ENCODE peak calls at places on chromosomes 16 and 17, in six cellular contexts. One of them, this sample, is unnamed.

GRCh38 chr17:57648720-57649119 is 96.4 kb downstream of the CCDC182 start:
- DNase-seq in upper lobe of left lung: no peak
- DNase-seq in SK-N-SH: no peak
- DNase-seq in transverse colon: no peak
- DNase-seq in stomach: no peak
- DNase-seq in breast epithelium: no peak
- DNase-seq in this sample: no peak

GRCh38 chr17:7832431-7832830 is 1.6 kb upstream of the KDM6B start:
- DNase-seq in upper lobe of left lung: peak
- DNase-seq in transverse colon: no peak
- DNase-seq in SK-N-SH: no peak
- DNase-seq in stomach: no peak
- DNase-seq in breast epithelium: no peak
- DNase-seq in this sample: no peak

GRCh38 chr16:79723583-79724168 is 123.1 kb upstream of the MAF start:
- DNase-seq in SK-N-SH: no peak
- DNase-seq in breast epithelium: no peak
- DNase-seq in stomach: peak
- DNase-seq in upper lobe of left lung: no peak
- DNase-seq in transverse colon: peak
- DNase-seq in this sample: no peak

GRCh38 chr16:67284699-67285646 is 5.6 kb downstream of the PLEKHG4 start:
- DNase-seq in stomach: peak
- DNase-seq in breast epithelium: no peak
- DNase-seq in transverse colon: peak
- DNase-seq in upper lobe of left lung: peak
- DNase-seq in SK-N-SH: peak
- DNase-seq in this sample: no peak

GRCh38 chr17:80872999-80873951 is 118.4 kb upstream of the CHMP6 start:
- DNase-seq in breast epithelium: no peak
- DNase-seq in stomach: no peak
- DNase-seq in transverse colon: peak
- DNase-seq in upper lobe of left lung: no peak
- DNase-seq in SK-N-SH: no peak
- DNase-seq in this sample: no peak

GRCh38 chr16:63612462-63613227 is 1509.2 kb downstream of the CDH11 start:
- DNase-seq in breast epithelium: no peak
- DNase-seq in transverse colon: no peak
- DNase-seq in upper lobe of left lung: no peak
- DNase-seq in stomach: no peak
- DNase-seq in SK-N-SH: no peak
- DNase-seq in this sample: no peak

GRCh38 chr17:67043283-67043682 is 1.1 kb upstream of the CACNG1 start:
- DNase-seq in transverse colon: no peak
- DNase-seq in stomach: no peak
- DNase-seq in upper lobe of left lung: peak
- DNase-seq in breast epithelium: no peak
- DNase-seq in SK-N-SH: no peak
- DNase-seq in this sample: no peak

GRCh38 chr16:20969386-20969785 is 68.8 kb downstream of the LYRM1 start:
- DNase-seq in upper lobe of left lung: no peak
- DNase-seq in transverse colon: no peak
- DNase-seq in SK-N-SH: no peak
- DNase-seq in breast epithelium: no peak
- DNase-seq in stomach: no peak
- DNase-seq in this sample: no peak

GRCh38 chr16:3457434-3458252 is 14.2 kb downstream of the NAA60 start:
- DNase-seq in breast epithelium: peak
- DNase-seq in SK-N-SH: peak
- DNase-seq in transverse colon: peak
- DNase-seq in upper lobe of left lung: peak
- DNase-seq in stomach: peak
- DNase-seq in this sample: no peak

GRCh38 chr17:67032985-67033384 is 11.4 kb upstream of the CACNG1 start:
- DNase-seq in SK-N-SH: no peak
- DNase-seq in transverse colon: no peak
- DNase-seq in upper lobe of left lung: peak
- DNase-seq in breast epithelium: no peak
- DNase-seq in stomach: no peak
- DNase-seq in this sample: no peak

GRCh38 chr17:5115673-5116651 is at the start of gene USP6:
- DNase-seq in upper lobe of left lung: peak
- DNase-seq in breast epithelium: no peak
- DNase-seq in transverse colon: no peak
- DNase-seq in stomach: no peak
- DNase-seq in SK-N-SH: no peak
- DNase-seq in this sample: no peak

GRCh38 chr16:61900482-61900881 is 135.8 kb downstream of the CDH8 start:
- DNase-seq in breast epithelium: no peak
- DNase-seq in transverse colon: no peak
- DNase-seq in upper lobe of left lung: no peak
- DNase-seq in stomach: no peak
- DNase-seq in SK-N-SH: no peak
- DNase-seq in this sample: no peak

GRCh38 chr17:18176152-18176551 is 7.5 kb upstream of the ALKBH5 start:
- DNase-seq in SK-N-SH: no peak
- DNase-seq in breast epithelium: no peak
- DNase-seq in upper lobe of left lung: no peak
- DNase-seq in stomach: no peak
- DNase-seq in transverse colon: no peak
- DNase-seq in this sample: no peak

GRCh38 chr17:66727634-66728570 is 107.0 kb upstream of the CACNG5 start:
- DNase-seq in stomach: peak
- DNase-seq in breast epithelium: peak
- DNase-seq in SK-N-SH: peak
- DNase-seq in upper lobe of left lung: no peak
- DNase-seq in transverse colon: peak
- DNase-seq in this sample: no peak

GRCh38 chr16:65700599-65700998 is 578.7 kb upstream of the CDH11 start:
- DNase-seq in breast epithelium: no peak
- DNase-seq in upper lobe of left lung: no peak
- DNase-seq in transverse colon: no peak
- DNase-seq in stomach: no peak
- DNase-seq in SK-N-SH: no peak
- DNase-seq in this sample: no peak

GRCh38 chr17:13114601-13115024 is 96.8 kb upstream of the ELAC2 start:
- DNase-seq in upper lobe of left lung: peak
- DNase-seq in SK-N-SH: peak
- DNase-seq in stomach: peak
- DNase-seq in transverse colon: no peak
- DNase-seq in breast epithelium: no peak
- DNase-seq in this sample: no peak

GRCh38 chr17:73976676-73977521 is 226.6 kb upstream of the RPL38 start:
- DNase-seq in transverse colon: no peak
- DNase-seq in upper lobe of left lung: no peak
- DNase-seq in breast epithelium: no peak
- DNase-seq in SK-N-SH: peak
- DNase-seq in stomach: no peak
- DNase-seq in this sample: no peak

GRCh38 chr16:66741971-66742396 is 9.4 kb downstream of the DYNC1LI2 start:
- DNase-seq in SK-N-SH: no peak
- DNase-seq in upper lobe of left lung: no peak
- DNase-seq in stomach: no peak
- DNase-seq in breast epithelium: no peak
- DNase-seq in transverse colon: no peak
- DNase-seq in this sample: peak

GRCh38 chr16:87316450-87316922 is 706 bp downstream of the C16orf95 start:
- DNase-seq in upper lobe of left lung: no peak
- DNase-seq in transverse colon: no peak
- DNase-seq in stomach: no peak
- DNase-seq in SK-N-SH: no peak
- DNase-seq in breast epithelium: no peak
- DNase-seq in this sample: no peak

GRCh38 chr17:38879878-38880727 is 10.2 kb downstream of the LASP1 start:
- DNase-seq in transverse colon: peak
- DNase-seq in upper lobe of left lung: no peak
- DNase-seq in stomach: no peak
- DNase-seq in SK-N-SH: no peak
- DNase-seq in breast epithelium: no peak
- DNase-seq in this sample: no peak

GRCh38 chr17:38885728-38886642 is 16.1 kb downstream of the LASP1 start:
- DNase-seq in transverse colon: no peak
- DNase-seq in SK-N-SH: peak
- DNase-seq in breast epithelium: no peak
- DNase-seq in stomach: no peak
- DNase-seq in upper lobe of left lung: no peak
- DNase-seq in this sample: no peak

GRCh38 chr17:38883592-38884526 is 14.0 kb downstream of the LASP1 start:
- DNase-seq in breast epithelium: no peak
- DNase-seq in transverse colon: no peak
- DNase-seq in upper lobe of left lung: no peak
- DNase-seq in SK-N-SH: no peak
- DNase-seq in stomach: no peak
- DNase-seq in this sample: no peak

GRCh38 chr17:38885044-38885727 is 15.3 kb downstream of the LASP1 start:
- DNase-seq in upper lobe of left lung: no peak
- DNase-seq in transverse colon: peak
- DNase-seq in SK-N-SH: no peak
- DNase-seq in breast epithelium: no peak
- DNase-seq in stomach: no peak
- DNase-seq in this sample: no peak

GRCh38 chr17:38881600-38882191 is 11.8 kb downstream of the LASP1 start:
- DNase-seq in breast epithelium: no peak
- DNase-seq in stomach: peak
- DNase-seq in transverse colon: peak
- DNase-seq in upper lobe of left lung: no peak
- DNase-seq in SK-N-SH: peak
- DNase-seq in this sample: no peak
- TF ChIP-seq POLR2AphosphoS5 in breast epithelium: peak
- TF ChIP-seq POLR2AphosphoS5 in stomach: peak
- TF ChIP-seq POLR2AphosphoS5 in transverse colon: peak
- TF ChIP-seq POLR2AphosphoS5 in upper lobe of left lung: no peak
- TF ChIP-seq POLR2AphosphoS5 in SK-N-SH: no peak
- TF ChIP-seq POLR2AphosphoS5 in this sample: no peak

DNA sequence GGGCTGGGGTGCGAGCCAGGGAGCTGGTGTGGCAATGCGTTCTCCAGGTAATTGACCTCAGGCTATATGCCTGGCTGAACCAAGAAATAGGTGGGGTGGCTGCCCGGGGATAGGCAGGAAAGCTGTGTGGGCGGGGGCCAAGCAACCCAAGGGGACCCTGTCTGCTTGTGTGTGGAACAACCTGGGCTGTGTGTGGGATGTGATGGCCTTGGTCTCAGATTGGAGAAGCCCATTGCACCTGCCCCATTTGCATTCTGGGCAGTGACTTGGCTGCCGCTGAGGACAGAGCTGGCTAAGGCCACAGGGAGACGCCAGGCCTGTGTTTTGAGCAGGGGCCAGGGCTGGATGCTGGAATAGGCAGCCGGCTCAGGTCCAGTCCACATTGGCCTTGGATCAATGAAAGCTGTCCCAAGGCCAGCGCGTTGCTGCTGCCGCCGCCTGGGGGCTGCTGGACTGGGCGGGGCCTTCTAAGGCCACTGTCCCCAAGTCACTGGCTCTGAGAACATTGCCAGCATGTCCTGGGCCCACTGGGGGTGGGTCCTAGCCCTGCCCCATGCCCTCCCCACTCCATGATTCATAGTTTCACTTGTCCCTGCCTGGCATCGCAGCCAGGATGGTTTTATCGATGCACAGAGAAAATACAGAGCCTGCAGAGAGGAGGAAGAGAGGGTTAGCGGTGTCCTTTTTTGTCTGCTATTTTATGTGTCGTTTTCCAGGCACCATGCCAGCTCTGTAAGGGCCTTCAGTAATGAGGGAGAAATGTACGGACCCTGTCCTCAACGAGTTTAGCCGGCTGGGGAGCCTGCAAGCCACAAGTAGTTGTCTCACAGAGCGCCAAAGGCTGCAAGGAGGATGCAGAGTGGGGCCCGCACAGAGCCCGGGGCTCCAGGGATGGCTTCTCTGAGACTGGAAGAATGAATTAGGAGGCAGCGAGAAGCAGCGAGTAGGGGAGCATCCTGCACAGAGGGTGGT is 43.9 kb downstream of the NKD1 start:
- DNase-seq in breast epithelium: peak
- DNase-seq in stomach: peak
- DNase-seq in SK-N-SH: peak
- DNase-seq in upper lobe of left lung: peak
- DNase-seq in transverse colon: peak
- DNase-seq in this sample: no peak
- TF ChIP-seq POLR2AphosphoS5 in breast epithelium: peak
- TF ChIP-seq POLR2AphosphoS5 in stomach: peak
- TF ChIP-seq POLR2AphosphoS5 in SK-N-SH: no peak
- TF ChIP-seq POLR2AphosphoS5 in upper lobe of left lung: no peak
- TF ChIP-seq POLR2AphosphoS5 in transverse colon: peak
- TF ChIP-seq POLR2AphosphoS5 in this sample: no peak

DNA sequence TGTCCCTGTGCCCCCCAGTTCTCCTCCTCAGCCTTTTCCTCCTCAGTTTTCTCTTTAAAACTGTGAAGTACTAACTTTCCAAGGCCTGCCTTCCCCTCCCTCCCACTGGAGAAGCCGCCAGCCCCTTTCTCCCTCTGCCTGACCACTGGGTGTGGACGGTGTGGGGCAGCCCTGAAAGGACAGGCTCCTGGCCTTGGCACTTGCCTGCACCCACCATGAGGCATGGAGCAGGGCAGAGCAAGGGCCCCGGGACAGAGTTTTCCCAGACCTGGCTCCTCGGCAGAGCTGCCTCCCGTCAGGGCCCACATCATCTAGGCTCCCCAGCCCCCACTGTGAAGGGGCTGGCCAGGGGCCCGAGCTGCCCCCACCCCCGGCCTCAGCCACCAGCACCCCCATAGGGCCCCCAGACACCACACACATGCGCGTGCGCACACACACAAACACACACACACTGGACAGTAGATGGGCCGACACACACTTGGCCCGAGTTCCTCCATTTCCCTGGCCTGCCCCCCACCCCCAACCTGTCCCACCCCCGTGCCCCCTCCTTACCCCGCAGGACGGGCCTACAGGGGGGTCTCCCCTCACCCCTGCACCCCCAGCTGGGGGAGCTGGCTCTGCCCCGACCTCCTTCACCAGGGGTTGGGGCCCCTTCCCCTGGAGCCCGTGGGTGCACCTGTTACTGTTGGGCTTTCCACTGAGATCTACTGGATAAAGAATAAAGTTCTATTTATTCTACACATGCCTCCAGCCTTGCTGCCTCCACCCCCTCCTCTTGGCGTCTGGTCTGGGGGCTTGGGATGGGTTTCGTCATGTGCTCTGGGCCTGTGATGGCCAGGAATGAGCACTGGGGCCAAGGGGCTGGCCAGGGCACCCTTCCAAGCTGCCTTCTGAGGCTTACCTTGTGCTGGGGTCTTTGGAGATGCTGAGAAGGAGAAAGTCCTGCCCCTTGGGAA is 7.4 kb downstream of the GJD3 start:
- DNase-seq in SK-N-SH: no peak
- DNase-seq in breast epithelium: no peak
- DNase-seq in upper lobe of left lung: no peak
- DNase-seq in stomach: no peak
- DNase-seq in transverse colon: no peak
- DNase-seq in this sample: no peak
- TF ChIP-seq POLR2AphosphoS5 in SK-N-SH: no peak
- TF ChIP-seq POLR2AphosphoS5 in breast epithelium: no peak
- TF ChIP-seq POLR2AphosphoS5 in upper lobe of left lung: no peak
- TF ChIP-seq POLR2AphosphoS5 in stomach: no peak
- TF ChIP-seq POLR2AphosphoS5 in transverse colon: no peak
- TF ChIP-seq POLR2AphosphoS5 in this sample: no peak

DNA sequence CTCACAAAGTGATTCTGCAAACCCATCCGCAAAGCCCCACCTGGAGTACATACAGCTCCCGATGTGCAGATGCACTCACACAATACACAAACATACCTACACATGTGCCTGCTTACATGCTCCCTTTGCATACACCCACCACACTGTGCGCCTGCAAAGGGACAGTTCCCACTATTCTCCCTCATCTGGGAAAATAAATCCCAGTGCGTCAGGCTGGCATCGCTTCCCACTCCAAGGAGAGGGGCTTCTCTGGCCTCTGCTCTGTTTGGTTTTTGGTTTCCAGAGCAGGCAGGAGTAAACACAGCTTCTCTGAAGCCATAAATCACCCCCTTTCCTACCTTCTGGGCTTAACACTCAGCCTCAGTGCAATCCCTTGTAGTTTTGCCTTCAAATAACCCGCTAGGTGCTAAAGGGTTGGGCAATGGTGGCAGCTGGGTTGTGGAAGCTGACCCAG is 14.7 kb downstream of the HOXB4 start:
- DNase-seq in breast epithelium: no peak
- DNase-seq in SK-N-SH: no peak
- DNase-seq in stomach: no peak
- DNase-seq in transverse colon: no peak
- DNase-seq in upper lobe of left lung: no peak
- DNase-seq in this sample: no peak
- TF ChIP-seq POLR2AphosphoS5 in breast epithelium: no peak
- TF ChIP-seq POLR2AphosphoS5 in SK-N-SH: no peak
- TF ChIP-seq POLR2AphosphoS5 in stomach: no peak
- TF ChIP-seq POLR2AphosphoS5 in transverse colon: no peak
- TF ChIP-seq POLR2AphosphoS5 in upper lobe of left lung: no peak
- TF ChIP-seq POLR2AphosphoS5 in this sample: no peak